ENCODE peak calls at places on chromosomes 4 and X, in ten cellular contexts. One of them, this sample, is unnamed.

GRCh38 chrX:7586126-7586525 is 256.8 kb upstream of the VCX start:
- DNase-seq in suprapubic skin: no peak
- DNase-seq in tibial artery: no peak
- DNase-seq in BJ: no peak
- DNase-seq in neural progenitor cell: peak; percentile 38
- DNase-seq in esophagus squamous epithelium: no peak
- DNase-seq in hepatocyte: peak; percentile 27
- DNase-seq in body of pancreas: no peak
- DNase-seq in breast epithelium: no peak
- DNase-seq in Panc1: peak; percentile 2
- DNase-seq in this sample: peak; percentile 54

GRCh38 chrX:100407784-100408642 is 2.1 kb downstream of the PCDH19 start:
- DNase-seq in suprapubic skin: no peak
- DNase-seq in tibial artery: no peak
- DNase-seq in BJ: no peak
- DNase-seq in neural progenitor cell: peak; percentile 21
- DNase-seq in esophagus squamous epithelium: no peak
- DNase-seq in hepatocyte: no peak
- DNase-seq in body of pancreas: no peak
- DNase-seq in breast epithelium: no peak
- DNase-seq in Panc1: no peak
- DNase-seq in this sample: no peak

GRCh38 chr4:148254818-148255366 is 187.3 kb downstream of the NR3C2 start:
- DNase-seq in suprapubic skin: no peak
- DNase-seq in tibial artery: no peak
- DNase-seq in BJ: no peak
- DNase-seq in neural progenitor cell: no peak
- DNase-seq in esophagus squamous epithelium: no peak
- DNase-seq in hepatocyte: no peak
- DNase-seq in body of pancreas: no peak
- DNase-seq in breast epithelium: no peak
- DNase-seq in Panc1: no peak
- DNase-seq in this sample: no peak

GRCh38 chr4:2259541-2260267 is 2.2 kb downstream of the MXD4 start:
- DNase-seq in suprapubic skin: peak; percentile 58
- DNase-seq in tibial artery: peak; percentile 15
- DNase-seq in BJ: no peak
- DNase-seq in neural progenitor cell: no peak
- DNase-seq in esophagus squamous epithelium: no peak
- DNase-seq in hepatocyte: no peak
- DNase-seq in body of pancreas: peak; percentile 6
- DNase-seq in breast epithelium: peak; percentile 43
- DNase-seq in Panc1: no peak
- DNase-seq in this sample: no peak

GRCh38 chr4:139754913-139755312 is 89.3 kb downstream of the MGST2 start:
- DNase-seq in suprapubic skin: no peak
- DNase-seq in tibial artery: no peak
- DNase-seq in BJ: no peak
- DNase-seq in neural progenitor cell: no peak
- DNase-seq in esophagus squamous epithelium: no peak
- DNase-seq in hepatocyte: no peak
- DNase-seq in body of pancreas: no peak
- DNase-seq in breast epithelium: no peak
- DNase-seq in Panc1: no peak
- DNase-seq in this sample: no peak

GRCh38 chr4:156606444-156607197 is 365.0 kb downstream of the PDGFC start:
- DNase-seq in suprapubic skin: no peak
- DNase-seq in tibial artery: no peak
- DNase-seq in BJ: no peak
- DNase-seq in neural progenitor cell: no peak
- DNase-seq in esophagus squamous epithelium: no peak
- DNase-seq in hepatocyte: no peak
- DNase-seq in body of pancreas: no peak
- DNase-seq in breast epithelium: no peak
- DNase-seq in Panc1: no peak
- DNase-seq in this sample: no peak

GRCh38 chrX:9339603-9340569 is 125.0 kb upstream of the TBL1X start:
- DNase-seq in suprapubic skin: peak; percentile 66
- DNase-seq in tibial artery: no peak
- DNase-seq in BJ: no peak
- DNase-seq in neural progenitor cell: no peak
- DNase-seq in esophagus squamous epithelium: no peak
- DNase-seq in hepatocyte: no peak
- DNase-seq in body of pancreas: no peak
- DNase-seq in breast epithelium: no peak
- DNase-seq in Panc1: no peak
- DNase-seq in this sample: no peak

GRCh38 chrX:115560978-115561604 is at the start of gene PLS3:
- DNase-seq in suprapubic skin: peak; percentile 77
- DNase-seq in tibial artery: peak; percentile 82
- DNase-seq in BJ: peak; percentile 37
- DNase-seq in neural progenitor cell: peak; percentile 93
- DNase-seq in esophagus squamous epithelium: peak; percentile 2
- DNase-seq in hepatocyte: peak; percentile 93
- DNase-seq in body of pancreas: peak; percentile 85
- DNase-seq in breast epithelium: peak; percentile 59
- DNase-seq in Panc1: no peak
- DNase-seq in this sample: peak; percentile 81

GRCh38 chr4:139789096-139789495 is 123.5 kb downstream of the MGST2 start:
- DNase-seq in suprapubic skin: no peak
- DNase-seq in tibial artery: no peak
- DNase-seq in BJ: no peak
- DNase-seq in neural progenitor cell: no peak
- DNase-seq in esophagus squamous epithelium: no peak
- DNase-seq in hepatocyte: no peak
- DNase-seq in body of pancreas: no peak
- DNase-seq in breast epithelium: no peak
- DNase-seq in Panc1: no peak
- DNase-seq in this sample: no peak

GRCh38 chr4:16183604-16184003 is 42.7 kb downstream of the TAPT1 start:
- DNase-seq in suprapubic skin: no peak
- DNase-seq in tibial artery: no peak
- DNase-seq in BJ: no peak
- DNase-seq in neural progenitor cell: no peak
- DNase-seq in esophagus squamous epithelium: no peak
- DNase-seq in hepatocyte: no peak
- DNase-seq in body of pancreas: no peak
- DNase-seq in breast epithelium: no peak
- DNase-seq in Panc1: no peak
- DNase-seq in this sample: no peak

GRCh38 chrX:142688256-142688655 is 337.5 kb upstream of the SPANXN4 start:
- DNase-seq in suprapubic skin: no peak
- DNase-seq in tibial artery: no peak
- DNase-seq in BJ: no peak
- DNase-seq in neural progenitor cell: no peak
- DNase-seq in esophagus squamous epithelium: no peak
- DNase-seq in hepatocyte: no peak
- DNase-seq in body of pancreas: no peak
- DNase-seq in breast epithelium: no peak
- DNase-seq in Panc1: no peak
- DNase-seq in this sample: no peak

GRCh38 chrX:150036181-150036580 is 97.9 kb upstream of the EOLA2 start:
- DNase-seq in suprapubic skin: no peak
- DNase-seq in tibial artery: no peak
- DNase-seq in BJ: no peak
- DNase-seq in neural progenitor cell: no peak
- DNase-seq in esophagus squamous epithelium: no peak
- DNase-seq in hepatocyte: no peak
- DNase-seq in body of pancreas: peak; percentile 19
- DNase-seq in breast epithelium: no peak
- DNase-seq in Panc1: no peak
- DNase-seq in this sample: peak; percentile 84

GRCh38 chr4:111360906-111361305 is 738.0 kb upstream of the PITX2 start:
- DNase-seq in suprapubic skin: no peak
- DNase-seq in tibial artery: no peak
- DNase-seq in BJ: peak; percentile 0
- DNase-seq in neural progenitor cell: no peak
- DNase-seq in esophagus squamous epithelium: no peak
- DNase-seq in hepatocyte: no peak
- DNase-seq in body of pancreas: no peak
- DNase-seq in breast epithelium: no peak
- DNase-seq in Panc1: no peak
- DNase-seq in this sample: no peak

GRCh38 chr4:101331017-101331416 is 16.3 kb downstream of the PPP3CA start:
- DNase-seq in suprapubic skin: no peak
- DNase-seq in tibial artery: no peak
- DNase-seq in BJ: no peak
- DNase-seq in neural progenitor cell: no peak
- DNase-seq in esophagus squamous epithelium: no peak
- DNase-seq in hepatocyte: no peak
- DNase-seq in body of pancreas: no peak
- DNase-seq in breast epithelium: no peak
- DNase-seq in Panc1: no peak
- DNase-seq in this sample: no peak

GRCh38 chr4:101339332-101339731 is 8.0 kb downstream of the PPP3CA start:
- DNase-seq in suprapubic skin: no peak
- DNase-seq in tibial artery: no peak
- DNase-seq in BJ: no peak
- DNase-seq in neural progenitor cell: no peak
- DNase-seq in esophagus squamous epithelium: no peak
- DNase-seq in hepatocyte: no peak
- DNase-seq in body of pancreas: no peak
- DNase-seq in breast epithelium: no peak
- DNase-seq in Panc1: no peak
- DNase-seq in this sample: no peak

GRCh38 chr4:101337688-101338087 is 9.6 kb downstream of the PPP3CA start:
- DNase-seq in suprapubic skin: no peak
- DNase-seq in tibial artery: no peak
- DNase-seq in BJ: no peak
- DNase-seq in neural progenitor cell: no peak
- DNase-seq in esophagus squamous epithelium: no peak
- DNase-seq in hepatocyte: no peak
- DNase-seq in body of pancreas: no peak
- DNase-seq in breast epithelium: no peak
- DNase-seq in Panc1: no peak
- DNase-seq in this sample: peak; percentile 20

GRCh38 chr4:101332424-101332823 is 14.9 kb downstream of the PPP3CA start:
- DNase-seq in suprapubic skin: no peak
- DNase-seq in tibial artery: no peak
- DNase-seq in BJ: no peak
- DNase-seq in neural progenitor cell: no peak
- DNase-seq in esophagus squamous epithelium: no peak
- DNase-seq in hepatocyte: no peak
- DNase-seq in body of pancreas: no peak
- DNase-seq in breast epithelium: no peak
- DNase-seq in Panc1: no peak
- DNase-seq in this sample: no peak

DNA sequence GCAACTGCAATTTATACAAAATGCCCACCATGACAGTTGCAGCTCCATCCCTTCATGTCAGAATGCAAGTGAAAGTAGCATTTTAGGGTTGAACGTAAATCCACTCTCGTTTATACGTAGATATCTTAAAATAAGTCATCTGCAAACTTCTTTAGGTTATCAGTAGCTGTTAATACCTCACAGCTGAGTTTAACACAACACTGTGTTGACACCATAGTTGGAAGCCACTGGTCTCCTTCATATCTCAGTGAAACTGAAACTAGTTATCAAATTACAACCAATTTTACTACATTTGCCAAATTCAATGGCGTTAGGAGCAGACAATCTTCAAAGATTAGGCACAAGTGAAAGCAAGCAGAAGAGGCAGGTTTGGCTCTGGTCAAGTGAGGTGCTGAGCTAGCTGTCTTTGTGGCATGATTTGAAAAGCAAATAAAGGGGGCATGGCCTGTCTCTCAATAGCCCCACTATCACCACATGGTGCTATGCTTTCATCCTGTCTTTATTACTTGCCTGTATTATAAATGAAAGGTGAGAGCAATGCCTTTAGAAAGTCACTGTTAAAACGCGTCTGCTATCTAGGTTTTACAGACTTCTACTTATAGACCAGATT is 12.3 kb downstream of the PPP3CA start:
- DNase-seq in suprapubic skin: no peak
- DNase-seq in tibial artery: no peak
- DNase-seq in BJ: no peak
- DNase-seq in neural progenitor cell: no peak
- DNase-seq in esophagus squamous epithelium: no peak
- DNase-seq in hepatocyte: no peak
- DNase-seq in body of pancreas: no peak
- DNase-seq in breast epithelium: no peak
- DNase-seq in Panc1: no peak
- DNase-seq in this sample: no peak
- TF ChIP-seq CTCF in suprapubic skin: no peak
- TF ChIP-seq CTCF in tibial artery: no peak
- TF ChIP-seq CTCF in BJ: no peak
- TF ChIP-seq CTCF in neural progenitor cell: no peak
- TF ChIP-seq CTCF in esophagus squamous epithelium: no peak
- TF ChIP-seq CTCF in hepatocyte: no peak
- TF ChIP-seq CTCF in body of pancreas: no peak
- TF ChIP-seq CTCF in breast epithelium: no peak
- TF ChIP-seq CTCF in Panc1: no peak
- TF ChIP-seq CTCF in this sample: no peak

GRCh38 chrX:68947882-68948605 is 119.2 kb downstream of the EFNB1 start:
- DNase-seq in suprapubic skin: no peak
- DNase-seq in tibial artery: no peak
- DNase-seq in BJ: no peak
- DNase-seq in neural progenitor cell: no peak
- DNase-seq in esophagus squamous epithelium: no peak
- DNase-seq in hepatocyte: no peak
- DNase-seq in body of pancreas: no peak
- DNase-seq in breast epithelium: no peak
- DNase-seq in Panc1: no peak
- DNase-seq in this sample: no peak
- TF ChIP-seq CTCF in suprapubic skin: no peak
- TF ChIP-seq CTCF in tibial artery: no peak
- TF ChIP-seq CTCF in BJ: no peak
- TF ChIP-seq CTCF in neural progenitor cell: no peak
- TF ChIP-seq CTCF in esophagus squamous epithelium: no peak
- TF ChIP-seq CTCF in hepatocyte: no peak
- TF ChIP-seq CTCF in body of pancreas: no peak
- TF ChIP-seq CTCF in breast epithelium: no peak
- TF ChIP-seq CTCF in Panc1: no peak
- TF ChIP-seq CTCF in this sample: no peak

DNA sequence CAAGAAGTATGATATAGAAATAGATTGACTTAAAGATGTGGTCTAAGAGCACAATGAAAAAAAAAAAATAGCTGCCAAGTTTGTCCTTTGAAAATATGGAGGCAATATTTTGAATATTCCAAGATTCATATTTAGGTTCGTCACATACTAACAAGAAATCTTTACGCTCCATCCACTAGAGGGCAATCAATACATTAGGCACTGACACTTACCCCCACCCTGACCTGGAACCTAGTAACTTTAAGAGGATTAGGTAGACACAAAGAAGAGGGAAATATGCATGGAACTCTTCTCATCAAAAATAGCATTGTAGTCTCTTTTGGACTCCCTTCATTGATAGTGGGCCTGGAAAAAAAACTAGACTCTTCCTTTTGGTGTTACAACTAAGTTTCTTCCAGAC is 1108.1 kb downstream of the PCDH19 start:
- DNase-seq in suprapubic skin: no peak
- DNase-seq in tibial artery: no peak
- DNase-seq in BJ: no peak
- DNase-seq in neural progenitor cell: peak; percentile 71
- DNase-seq in esophagus squamous epithelium: no peak
- DNase-seq in hepatocyte: peak; percentile 22
- DNase-seq in body of pancreas: no peak
- DNase-seq in breast epithelium: no peak
- DNase-seq in Panc1: no peak
- DNase-seq in this sample: peak; percentile 53
- TF ChIP-seq CTCF in suprapubic skin: no peak
- TF ChIP-seq CTCF in tibial artery: no peak
- TF ChIP-seq CTCF in BJ: no peak
- TF ChIP-seq CTCF in neural progenitor cell: peak; percentile 70
- TF ChIP-seq CTCF in esophagus squamous epithelium: peak; percentile 12
- TF ChIP-seq CTCF in hepatocyte: peak; percentile 35
- TF ChIP-seq CTCF in body of pancreas: peak; percentile 28
- TF ChIP-seq CTCF in breast epithelium: no peak
- TF ChIP-seq CTCF in Panc1: peak; percentile 53
- TF ChIP-seq CTCF in this sample: peak; percentile 46

GRCh38 chr4:87985097-87985886 is 9.8 kb downstream of the SPP1 start:
- DNase-seq in suprapubic skin: no peak
- DNase-seq in tibial artery: no peak
- DNase-seq in BJ: no peak
- DNase-seq in neural progenitor cell: peak; percentile 70
- DNase-seq in esophagus squamous epithelium: no peak
- DNase-seq in hepatocyte: peak; percentile 43
- DNase-seq in body of pancreas: peak; percentile 81
- DNase-seq in breast epithelium: no peak
- DNase-seq in Panc1: peak; percentile 33
- DNase-seq in this sample: peak; percentile 74
- TF ChIP-seq CTCF in suprapubic skin: no peak
- TF ChIP-seq CTCF in tibial artery: peak; percentile 53
- TF ChIP-seq CTCF in BJ: peak; percentile 71
- TF ChIP-seq CTCF in neural progenitor cell: peak; percentile 61
- TF ChIP-seq CTCF in esophagus squamous epithelium: peak; percentile 30
- TF ChIP-seq CTCF in hepatocyte: peak; percentile 39
- TF ChIP-seq CTCF in body of pancreas: peak; percentile 62
- TF ChIP-seq CTCF in breast epithelium: peak; percentile 19
- TF ChIP-seq CTCF in Panc1: peak; percentile 79
- TF ChIP-seq CTCF in this sample: peak; percentile 69